ENCODE peak calls at places on chromosomes 2 and 18, in four cellular contexts. W is GM12878, G is K562, D is HepG2. V is an unnamed sample.

GRCh38 chr2:8303322-8303832 is 378.5 kb upstream of the ID2 start:
- DNase-seq in W (peak; percentile 95), G (no peak), D (no peak), V (no peak)

GRCh38 chr2:2581331-2582159 is 250.5 kb upstream of the MYT1L start:
- DNase-seq in W (no peak), G (no peak), D (no peak), V (no peak)

GRCh38 chr18:36519358-36519757 is 221.8 kb downstream of the FHOD3 start:
- DNase-seq in W (no peak), G (no peak), D (no peak), V (no peak)

GRCh38 chr2:234953116-234954031 is 1.6 kb downstream of the SH3BP4 start:
- DNase-seq in W (no peak), G (no peak), D (no peak), V (no peak)

GRCh38 chr2:116061023-116061422 is 1618.6 kb downstream of the DPP10 start:
- DNase-seq in W (no peak), G (no peak), D (no peak), V (no peak)

GRCh38 chr2:144390424-144391020 is 129.4 kb downstream of the ZEB2 start:
- DNase-seq in W (no peak), G (no peak), D (no peak), V (no peak)

GRCh38 chr2:207338220-207338607 is 172.5 kb upstream of the KLF7 start:
- DNase-seq in W (no peak), G (no peak), D (no peak), V (no peak)

GRCh38 chr2:98084151-98084868 is 2.7 kb upstream of the VWA3B start:
- DNase-seq in W (no peak), G (no peak), D (peak; percentile 13), V (no peak)

GRCh38 chr2:16665746-16666452 is at the start of gene CYRIA:
- DNase-seq in W (no peak), G (peak; percentile 77), D (no peak), V (no peak)

GRCh38 chr2:20164061-20164733 is 60.7 kb downstream of the SDC1 start:
- DNase-seq in W (no peak), G (no peak), D (no peak), V (no peak)

GRCh38 chr2:236040600-236041328 is 127.4 kb downstream of the GBX2 start:
- DNase-seq in W (no peak), G (no peak), D (no peak), V (no peak)

GRCh38 chr2:112679484-112679883 is 33.7 kb downstream of the SLC20A1 start:
- DNase-seq in W (no peak), G (no peak), D (no peak), V (no peak)

GRCh38 chr18:8705280-8705940 is at the start of gene MTCL1:
- DNase-seq in W (no peak), G (no peak), D (no peak), V (no peak)

GRCh38 chr2:75503048-75503607 is 57.6 kb downstream of the EVA1A start:
- DNase-seq in W (no peak), G (no peak), D (no peak), V (no peak)

GRCh38 chr2:2121887-2122286 is 209.2 kb downstream of the MYT1L start:
- DNase-seq in W (no peak), G (no peak), D (no peak), V (no peak)

GRCh38 chr2:21103274-21103891 is 20.4 kb upstream of the TDRD15 start:
- DNase-seq in W (no peak), G (no peak), D (peak; percentile 30), V (no peak)

GRCh38 chr2:123732563-123732962 is 292.5 kb upstream of the CNTNAP5 start:
- DNase-seq in W (no peak), G (no peak), D (no peak), V (no peak)

GRCh38 chr2:62472321-62472720 is 33.7 kb downstream of the TMEM17 start:
- DNase-seq in W (no peak), G (no peak), D (no peak), V (no peak)

GRCh38 chr2:64134813-64135212 is 9.4 kb downstream of the PELI1 start:
- DNase-seq in W (no peak), G (no peak), D (no peak), V (no peak)

GRCh38 chr18:48825101-48825745 is 125.5 kb downstream of the SMAD7 start:
- DNase-seq in W (no peak), G (no peak), D (no peak), V (no peak)

GRCh38 chr2:66899648-66900047 is 464.7 kb downstream of the MEIS1 start:
- DNase-seq in W (no peak), G (no peak), D (no peak), V (no peak)

GRCh38 chr18:75247601-75248421 is 37.2 kb downstream of the TSHZ1 start:
- DNase-seq in W (no peak), G (no peak), D (peak; percentile 6), V (no peak)

GRCh38 chr18:12741351-12741750 is 38.5 kb downstream of the PSMG2 start:
- DNase-seq in W (no peak), G (no peak), D (peak; percentile 94), V (no peak)

DNA sequence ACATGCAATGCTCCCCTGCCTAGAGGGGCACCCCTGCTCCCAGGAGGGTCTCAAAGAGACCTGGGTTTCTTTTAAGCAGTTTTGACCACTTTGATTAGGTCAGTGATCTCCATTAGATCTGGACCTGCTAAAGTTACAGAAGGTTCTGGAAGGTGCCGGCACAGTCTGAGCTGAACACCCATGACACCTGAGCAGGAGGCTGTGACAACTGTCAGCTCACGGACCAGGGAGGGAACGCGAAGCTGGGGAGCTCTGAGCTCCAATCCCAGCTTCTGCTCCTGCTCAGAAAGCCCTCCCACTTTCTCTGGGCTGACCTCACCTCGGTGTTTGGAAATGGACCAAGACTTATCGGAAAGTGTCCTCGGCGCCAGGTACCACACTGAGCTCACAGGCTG is 113.8 kb downstream of the NFATC1 start:
- DNase-seq in W (no peak), G (no peak), D (no peak), V (no peak)
- TF ChIP-seq JUND in W (no peak), G (no peak), D (no peak), V (no peak)

DNA sequence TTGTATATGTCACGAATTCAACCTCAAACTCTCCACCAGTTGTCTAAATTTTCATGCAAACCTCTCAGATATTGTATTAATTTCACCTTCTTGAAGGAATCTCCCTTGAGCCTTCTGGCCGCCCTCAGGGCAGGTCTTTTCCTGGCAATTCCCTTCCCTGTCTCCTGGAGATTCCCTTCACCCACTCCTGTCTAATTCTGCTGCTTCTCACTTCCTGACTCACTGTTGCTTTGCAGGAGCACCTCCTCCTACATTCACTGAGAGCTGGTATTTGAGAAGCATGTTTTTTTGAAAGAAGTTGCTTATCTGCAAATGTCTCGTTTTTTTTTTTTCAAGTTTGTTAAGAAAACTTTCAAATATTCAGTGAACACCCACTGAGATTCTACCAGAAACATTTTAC is 79.9 kb upstream of the OTOS start:
- DNase-seq in W (no peak), G (no peak), D (no peak), V (no peak)
- TF ChIP-seq JUND in W (no peak), G (no peak), D (no peak), V (no peak)

DNA sequence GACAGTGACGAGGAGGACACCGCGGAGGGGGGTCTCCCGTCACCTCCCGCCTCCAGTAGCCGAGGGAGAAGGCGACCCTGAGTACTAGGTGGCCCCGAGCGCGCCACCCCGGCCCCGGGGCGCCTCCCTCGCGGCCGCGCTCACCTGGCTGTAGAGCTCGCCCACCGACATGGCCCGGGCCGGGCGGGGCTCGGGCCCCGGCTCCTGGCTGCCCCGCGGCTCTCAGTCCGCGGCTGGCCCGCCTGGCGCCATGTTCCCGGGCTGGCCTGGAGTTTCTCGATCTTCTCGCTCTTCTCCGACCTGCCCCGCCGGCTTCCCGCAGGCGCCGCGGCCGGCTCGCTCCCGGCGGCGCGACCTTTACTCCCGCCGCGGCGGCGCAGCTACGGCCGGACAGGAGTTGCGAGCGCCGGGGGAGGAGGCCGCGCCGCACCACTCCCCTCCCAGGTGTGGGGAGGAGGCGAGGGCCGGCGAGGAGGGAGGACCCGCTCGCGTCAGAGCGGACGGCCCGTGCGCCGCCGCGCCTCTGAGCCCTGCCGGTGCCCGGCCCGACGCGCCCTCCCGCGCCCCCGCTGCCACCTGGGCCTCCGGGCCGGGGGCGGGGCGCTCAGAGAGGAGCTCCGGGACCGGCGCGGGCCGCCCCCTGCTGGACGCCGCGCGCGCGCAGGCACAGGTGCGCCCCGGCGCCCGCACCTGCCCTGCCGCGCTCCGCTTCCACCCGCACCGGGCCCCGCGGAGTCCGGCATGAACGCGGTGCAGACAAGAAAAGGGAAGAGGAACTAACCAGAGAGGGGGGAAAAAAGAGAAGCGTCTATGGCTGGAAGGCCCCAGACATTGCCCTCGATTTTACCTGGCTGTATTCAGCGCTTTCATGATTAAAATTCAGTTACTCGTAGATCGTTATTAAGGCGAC is at the start of gene MYO5B:
- DNase-seq in W (no peak), G (peak; percentile 63), D (peak; percentile 63), V (peak; percentile 42)
- TF ChIP-seq JUND in W (no peak), G (no peak), D (no peak), V (no peak)

DNA sequence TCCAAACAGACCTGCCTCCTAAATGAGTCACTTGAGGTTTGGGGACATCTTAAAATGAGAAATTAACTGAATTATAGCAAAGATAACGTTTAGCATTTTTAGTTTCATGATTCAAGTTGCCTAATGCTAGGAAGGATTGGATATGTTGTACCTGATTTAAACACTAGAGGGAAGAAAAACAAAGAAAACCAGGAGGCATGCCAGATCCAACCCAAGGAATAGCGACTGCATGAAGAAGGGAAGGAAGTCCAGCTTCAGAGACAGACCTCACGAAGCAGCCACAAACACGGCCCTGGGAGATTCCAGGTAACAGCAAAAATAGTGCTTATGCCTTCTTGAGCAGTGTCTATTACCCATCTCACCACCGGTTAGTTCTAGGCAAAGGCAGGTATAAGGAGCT is 499.9 kb upstream of the SPHKAP start:
- DNase-seq in W (no peak), G (no peak), D (no peak), V (peak; percentile 34)
- TF ChIP-seq JUND in W (no peak), G (no peak), D (no peak), V (no peak)

GRCh38 chr2:57490746-57491145 is 555.9 kb upstream of the VRK2 start:
- DNase-seq in W (no peak), G (no peak), D (no peak), V (no peak)
- TF ChIP-seq JUND in W (no peak), G (no peak), D (no peak), V (no peak)

GRCh38 chr2:26921323-26921722 is 49.1 kb upstream of the MAPRE3 start:
- DNase-seq in W (no peak), G (no peak), D (no peak), V (no peak)
- TF ChIP-seq JUND in W (no peak), G (no peak), D (no peak), V (no peak)